ENCODE peak calls at places on chromosomes 5 and 9, in seven cellular contexts. X, I, B, J, N, F and C are unnamed samples.

GRCh38 chr5:1827410-1828397 is 26.5 kb downstream of the NDUFS6 start:
- DNase-seq in X (no peak), I (no peak), J (peak; percentile 25), N (no peak), F (no peak), B (no peak), C (no peak)

GRCh38 chr5:139482050-139482889 is at the start of gene STING1:
- DNase-seq in F (peak; percentile 83), B (peak; percentile 43), I (peak; percentile 91), X (peak; percentile 57), N (peak; percentile 29), J (peak; percentile 45), C (peak; percentile 17)

GRCh38 chr9:114682846-114683245 is 854 bp upstream of the TEX48 start:
- DNase-seq in N (no peak), F (no peak), B (no peak), X (no peak), I (no peak), J (no peak), C (no peak)

GRCh38 chr5:176568657-176569056 is 19.5 kb downstream of the CDHR2 start:
- DNase-seq in J (no peak), I (no peak), B (no peak), N (no peak), F (no peak), X (no peak), C (no peak)

GRCh38 chr9:91855196-91855595 is 94.8 kb downstream of the ROR2 start:
- DNase-seq in F (no peak), B (no peak), X (no peak), I (no peak), J (no peak), N (no peak), C (no peak)

GRCh38 chr9:137502008-137502913 is 43.1 kb upstream of the NSMF start:
- DNase-seq in F (no peak), N (no peak), J (peak; percentile 29), I (peak; percentile 69), B (no peak), X (no peak), C (no peak)

GRCh38 chr5:141969783-141970741 is 1.2 kb downstream of the RNF14 start:
- DNase-seq in J (no peak), N (no peak), F (no peak), B (no peak), I (no peak), X (no peak), C (no peak)

GRCh38 chr5:137605377-137605776 is 106.3 kb upstream of the SPOCK1 start:
- DNase-seq in F (no peak), X (no peak), I (peak; percentile 45), N (no peak), B (no peak), J (no peak), C (no peak)

GRCh38 chr9:86557063-86557766 is 203.0 kb upstream of the TUT7 start:
- DNase-seq in I (no peak), X (no peak), F (no peak), N (no peak), B (no peak), J (no peak), C (no peak)

GRCh38 chr5:113678924-113679575 is 165.6 kb downstream of the YTHDC2 start:
- DNase-seq in N (no peak), F (no peak), X (no peak), B (no peak), J (no peak), I (peak; percentile 35), C (peak; percentile 3)

GRCh38 chr9:37030591-37030939 is 3.5 kb downstream of the PAX5 start:
- DNase-seq in F (no peak), I (no peak), J (no peak), N (no peak), B (no peak), X (no peak), C (peak; percentile 44)

GRCh38 chr9:127874301-127875216 is 2.9 kb downstream of the AK1 start:
- DNase-seq in X (no peak), B (no peak), I (no peak), N (no peak), J (no peak), F (no peak), C (no peak)

GRCh38 chr5:82019342-82020138 is 47.7 kb downstream of the ATG10 start:
- DNase-seq in X (no peak), B (no peak), N (no peak), I (no peak), J (no peak), F (no peak), C (no peak)

GRCh38 chr5:147400076-147400809 is 109.6 kb downstream of the DPYSL3 start:
- DNase-seq in B (no peak), F (no peak), N (no peak), J (no peak), X (no peak), I (no peak), C (no peak)

GRCh38 chr9:35856882-35857281 is 13.3 kb downstream of the OR13J1 start:
- DNase-seq in B (no peak), N (no peak), F (no peak), X (no peak), I (no peak), J (no peak), C (no peak)

GRCh38 chr5:14316471-14316870 is 173.3 kb downstream of the TRIO start:
- DNase-seq in X (no peak), N (no peak), F (peak; percentile 42), J (no peak), I (no peak), B (no peak), C (no peak)